ENCODE peak calls at places on chromosomes 16 and 17, in nine cellular contexts. W is AG09309; Z is activated T-helper 9 cell treated with anti-CD3 and anti-CD28 coated beads, Interleukin-2, amount 50 U/mL, for 16 hours; G is cardiac fibroblast; D is left cardiac atrium; E is NCI-H1694; C is ELR; F is posterior cingulate gyrus; V is IMR-90. S is an unnamed sample.

GRCh38 chr17:44121206-44121605 is 2.2 kb downstream of the HDAC5 start:
- DNase-seq in Z (no peak), F (no peak), D (no peak), V (no peak), C (no peak), W (no peak), E (peak), G (no peak), S (no peak)

GRCh38 chr16:31869511-31870201 is 4.0 kb upstream of the ZNF267 start:
- DNase-seq in V (peak), W (peak), G (peak), F (no peak), Z (peak), E (no peak), C (peak), D (no peak), S (peak)

GRCh38 chr16:3774156-3774767 is 56.9 kb upstream of the TRAP1 start:
- DNase-seq in C (no peak), E (no peak), F (peak), G (peak), W (peak), V (peak), Z (no peak), D (peak), S (peak)

GRCh38 chr16:70713781-70714180 is 27.9 kb upstream of the MTSS2 start:
- DNase-seq in Z (no peak), V (no peak), D (no peak), W (no peak), F (no peak), G (no peak), E (no peak), C (no peak), S (no peak)

GRCh38 chr16:895371-895770 is 75.4 kb downstream of the LMF1 start:
- DNase-seq in W (no peak), Z (no peak), F (no peak), G (no peak), V (no peak), C (no peak), D (no peak), E (no peak), S (no peak)

GRCh38 chr16:27879601-27880247 is 183.8 kb downstream of the GSG1L start:
- DNase-seq in F (no peak), W (no peak), E (no peak), D (peak), C (no peak), G (no peak), V (no peak), Z (no peak), S (no peak)

GRCh38 chr16:53094013-53094630 is 39.3 kb downstream of the CHD9 start:
- DNase-seq in W (no peak), V (no peak), F (no peak), Z (no peak), C (no peak), G (no peak), E (no peak), D (peak), S (no peak)

GRCh38 chr16:54712866-54713265 is 217.8 kb upstream of the IRX5 start:
- DNase-seq in F (no peak), W (no peak), G (no peak), Z (no peak), C (no peak), E (no peak), D (no peak), V (no peak), S (no peak)

GRCh38 chr17:21174719-21175118 is 39.2 kb downstream of the TMEM11 start:
- DNase-seq in V (peak), E (no peak), C (no peak), F (no peak), Z (no peak), G (peak), W (no peak), D (no peak), S (peak)

GRCh38 chr17:31190351-31190750 is 95.6 kb downstream of the NF1 start:
- DNase-seq in C (peak), Z (no peak), E (no peak), G (no peak), F (no peak), V (peak), W (no peak), D (no peak), S (no peak)

GRCh38 chr17:49515196-49515770 is 20.2 kb downstream of the NGFR start:
- DNase-seq in E (peak), W (peak), C (peak), V (peak), D (peak), Z (no peak), G (peak), F (peak), S (peak)

GRCh38 chr16:6382787-6383515 is 949.7 kb upstream of the RBFOX1 start:
- DNase-seq in F (no peak), G (no peak), C (no peak), E (peak), V (no peak), Z (no peak), W (no peak), D (no peak), S (no peak)

GRCh38 chr17:27423651-27424050 is 32.6 kb upstream of the KSR1 start:
- DNase-seq in G (no peak), F (no peak), W (no peak), E (no peak), Z (no peak), V (peak), D (no peak), C (no peak), S (no peak)

GRCh38 chr17:80101946-80102706 is 745 bp downstream of the GAA start:
- DNase-seq in C (peak), D (no peak), G (peak), W (no peak), Z (no peak), F (no peak), V (peak), E (peak), S (no peak)

GRCh38 chr16:68539704-68540370 is 746 bp downstream of the ZFP90 start:
- DNase-seq in D (no peak), Z (no peak), W (no peak), E (no peak), F (no peak), C (peak), V (no peak), G (peak), S (no peak)

GRCh38 chr16:70725024-70725911 is 39.4 kb upstream of the MTSS2 start:
- DNase-seq in Z (no peak), V (no peak), D (no peak), E (no peak), W (no peak), C (no peak), F (peak), G (peak), S (no peak)

GRCh38 chr17:27466376-27466747 is 10.1 kb downstream of the KSR1 start:
- DNase-seq in D (no peak), Z (no peak), C (no peak), F (no peak), V (no peak), W (no peak), G (no peak), E (no peak), S (no peak)

GRCh38 chr17:37844158-37844976 is 79.8 kb upstream of the TBC1D3K start:
- DNase-seq in W (no peak), D (peak), Z (no peak), E (no peak), C (peak), V (peak), F (peak), G (peak), S (no peak)

GRCh38 chr17:44529864-44530263 is 26.7 kb upstream of the GPATCH8 start:
- DNase-seq in G (no peak), Z (no peak), E (no peak), W (no peak), C (no peak), D (no peak), F (no peak), V (no peak), S (no peak)

GRCh38 chr17:33523577-33523981 is 230.5 kb upstream of the ASIC2 start:
- DNase-seq in C (no peak), E (no peak), F (no peak), W (no peak), G (peak), D (no peak), Z (no peak), V (no peak), S (no peak)

GRCh38 chr17:48215583-48216139 is 108.1 kb downstream of the SNX11 start:
- DNase-seq in Z (no peak), C (peak), V (peak), G (peak), F (no peak), E (peak), D (no peak), W (no peak), S (no peak)

GRCh38 chr17:8124350-8125195 is 667 bp upstream of the HES7 start:
- DNase-seq in D (no peak), W (no peak), G (peak), C (peak), V (peak), E (peak), Z (no peak), F (peak), S (no peak)

GRCh38 chr16:66524601-66525164 is 25.2 kb downstream of the TK2 start:
- DNase-seq in E (no peak), F (no peak), D (no peak), G (no peak), V (no peak), C (peak), Z (no peak), W (no peak), S (no peak)

GRCh38 chr17:48997103-48997826 is at the start of gene IGF2BP1:
- DNase-seq in E (no peak), Z (no peak), V (peak), D (no peak), G (peak), C (peak), W (no peak), F (no peak), S (no peak)

S was measured in HFF-Myc.